ENCODE peak calls at places on chromosomes 1 and 21, in five cellular contexts. E, X, V, U and Q are unnamed samples.

GRCh38 chr1:27071049-27071416 is 58.4 kb upstream of the TENT5B start:
- DNase-seq in X (peak; percentile 60), V (no peak), U (no peak), E (no peak), Q (no peak)

GRCh38 chr1:220691039-220691684 is 999 bp downstream of the C1orf115 start:
- DNase-seq in V (no peak), X (no peak), U (no peak), E (no peak), Q (no peak)

GRCh38 chr1:70146488-70146887 is 58.9 kb downstream of the LRRC40 start:
- DNase-seq in V (no peak), U (no peak), E (no peak), X (no peak), Q (no peak)

GRCh38 chr1:117959364-117959763 is 29.8 kb downstream of the WDR3 start:
- DNase-seq in E (no peak), U (no peak), V (no peak), X (no peak), Q (no peak)

GRCh38 chr21:43866233-43866632 is 1.2 kb downstream of the AGPAT3 start:
- DNase-seq in U (peak; percentile 83), V (no peak), X (peak; percentile 48), E (peak; percentile 78), Q (peak; percentile 90)

GRCh38 chr1:150151291-150152181 is 1.8 kb downstream of the PLEKHO1 start:
- DNase-seq in X (no peak), V (no peak), U (peak; percentile 83), E (peak; percentile 94), Q (peak; percentile 65)

GRCh38 chr1:71350805-71351204 is 270.0 kb upstream of the ZRANB2 start:
- DNase-seq in V (no peak), U (no peak), E (no peak), X (no peak), Q (no peak)

GRCh38 chr1:184296466-184297243 is 90.2 kb upstream of the C1orf21 start:
- DNase-seq in X (peak; percentile 57), U (peak; percentile 96), E (peak; percentile 79), V (peak; percentile 97), Q (no peak)

GRCh38 chr21:35026153-35026499 is 23.0 kb downstream of the RUNX1 start:
- DNase-seq in X (no peak), E (no peak), U (no peak), V (no peak), Q (no peak)

GRCh38 chr21:35025206-35026152 is 23.6 kb downstream of the RUNX1 start:
- DNase-seq in X (no peak), U (no peak), E (no peak), V (no peak), Q (no peak)

GRCh38 chr21:35028451-35028757 is 20.7 kb downstream of the RUNX1 start:
- DNase-seq in V (no peak), E (no peak), X (no peak), U (no peak), Q (no peak)

GRCh38 chr21:35027558-35028450 is 21.3 kb downstream of the RUNX1 start:
- DNase-seq in U (no peak), V (no peak), E (no peak), X (no peak), Q (no peak)

GRCh38 chr21:35026617-35027557 is 22.2 kb downstream of the RUNX1 start:
- DNase-seq in E (peak; percentile 98), X (no peak), V (peak; percentile 11), U (peak; percentile 71), Q (peak; percentile 94)
- TF ChIP-seq POLR2AphosphoS5 in E (peak; percentile 93), X (no peak), V (no peak), U (no peak), Q (peak; percentile 55)

DNA sequence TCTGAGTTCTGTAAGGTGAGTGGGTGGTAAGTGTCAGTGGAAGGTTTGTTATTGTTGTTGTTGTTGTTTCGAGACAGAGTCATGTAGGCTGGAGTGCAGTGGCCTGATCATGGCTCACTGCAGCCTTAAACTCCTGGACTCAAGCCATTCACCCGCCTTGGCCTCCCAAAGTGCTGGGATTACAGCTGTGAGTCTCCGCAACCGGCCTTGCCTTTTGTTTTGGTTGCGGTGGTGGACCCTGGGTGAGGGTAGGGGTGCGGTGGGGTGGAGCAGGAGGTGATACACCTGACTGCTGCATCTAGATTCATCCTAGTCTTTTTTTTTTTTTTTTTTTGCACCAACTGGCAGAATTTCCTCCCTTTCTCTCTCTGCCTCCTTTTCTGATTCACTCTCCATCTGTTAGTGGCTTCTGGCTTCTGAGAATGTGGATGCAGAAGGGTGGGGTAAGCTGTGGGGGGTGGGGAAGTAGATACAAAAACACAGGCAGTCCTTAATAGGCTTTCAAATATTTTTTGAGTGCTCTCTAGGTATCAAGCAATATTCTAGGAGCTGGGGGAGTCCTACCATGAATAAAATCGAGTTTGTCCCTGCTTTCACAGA is 4.6 kb upstream of the GMEB1 start:
- DNase-seq in U (no peak), X (no peak), E (peak; percentile 40), V (no peak), Q (no peak)
- H3K27ac ChIP-seq in U (no peak overlapping the region), X (no peak overlapping the region), E (no peak overlapping the region), V (no peak overlapping the region), Q (no peak overlapping the region)

GRCh38 chr1:59856725-59857338 is 42.1 kb downstream of the HOOK1 start:
- DNase-seq in V (no peak), U (no peak), E (no peak), X (no peak), Q (peak; percentile 29)
- TF ChIP-seq POLR2AphosphoS5 in V (no peak), U (no peak), E (no peak), X (no peak), Q (no peak)

DNA sequence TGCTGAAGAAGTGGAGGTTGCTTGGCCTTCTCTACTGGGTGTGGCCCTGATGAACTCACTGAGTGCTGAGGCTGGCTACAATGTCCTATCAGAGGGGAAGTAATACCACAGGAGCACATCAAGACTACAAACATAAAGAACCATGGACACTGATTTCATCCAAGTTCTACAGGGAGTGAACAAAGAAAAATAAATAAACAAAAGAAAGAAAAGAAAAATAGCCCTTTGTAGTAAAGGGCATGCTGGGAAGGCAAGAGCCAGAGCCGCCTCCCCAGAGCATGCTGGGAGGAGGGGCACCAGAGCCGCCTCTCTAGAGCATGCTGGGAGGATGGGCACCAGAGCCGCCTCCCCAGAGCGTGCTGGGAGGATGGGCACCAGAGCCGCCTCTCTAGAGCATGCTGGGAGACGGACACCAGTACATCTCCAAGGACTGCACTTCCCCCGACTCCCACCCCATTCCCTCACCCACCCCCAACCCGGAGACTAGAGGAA is 65.9 kb downstream of the LAMC2 start:
- DNase-seq in V (no peak), U (no peak), X (no peak), E (no peak), Q (no peak)
- H3K27ac ChIP-seq in V (no peak overlapping the region), U (no peak overlapping the region), X (no peak overlapping the region), E (no peak overlapping the region), Q (no peak overlapping the region)

GRCh38 chr1:155077346-155077745 is 1.3 kb upstream of the EFNA3 start:
- DNase-seq in X (no peak), U (peak; percentile 38), E (peak; percentile 61), V (no peak), Q (no peak)

GRCh38 chr1:155077758-155078495 is 710 bp upstream of the EFNA3 start:
- DNase-seq in V (no peak), E (peak; percentile 57), U (peak; percentile 61), X (no peak), Q (no peak)

GRCh38 chr1:155079210-155079486 is 511 bp downstream of the EFNA3 start:
- DNase-seq in E (no peak), V (no peak), U (no peak), X (no peak), Q (no peak)

GRCh38 chr1:155079487-155080249 is 1.0 kb downstream of the EFNA3 start:
- DNase-seq in U (peak; percentile 67), X (no peak), E (peak; percentile 78), V (no peak), Q (no peak)

GRCh38 chr1:155078496-155079209 is at the start of gene EFNA3:
- DNase-seq in V (peak; percentile 65), X (peak; percentile 66), E (peak; percentile 87), U (peak; percentile 79), Q (peak; percentile 66)
- TF ChIP-seq POLR2AphosphoS5 in V (no peak), X (no peak), E (no peak), U (no peak), Q (no peak)

GRCh38 chr1:206674236-206674635 is 10.5 kb upstream of the MAPKAPK2 start:
- DNase-seq in V (no peak), X (no peak), E (no peak), U (no peak), Q (no peak)
- H3K27ac ChIP-seq in V (no peak overlapping the region), X (peak overlapping the region; percentile 95), E (no peak overlapping the region), U (peak overlapping the region; percentile 92), Q (peak overlapping the region; percentile 59)

GRCh38 chr1:30857062-30857461 is 51.5 kb downstream of the SDC3 start:
- DNase-seq in X (no peak), U (no peak), E (no peak), V (no peak), Q (no peak)
- TF ChIP-seq POLR2AphosphoS5 in X (no peak), U (no peak), E (no peak), V (no peak), Q (no peak)

GRCh38 chr1:17359808-17360207 is 12.2 kb upstream of the PADI6 start:
- DNase-seq in V (no peak), E (no peak), X (no peak), U (no peak), Q (no peak)
- H3K27ac ChIP-seq in V (no peak overlapping the region), E (no peak overlapping the region), X (no peak overlapping the region), U (no peak overlapping the region), Q (no peak overlapping the region)

GRCh38 chr1:23099171-23099536 is 69.5 kb downstream of the LUZP1 start:
- DNase-seq in E (no peak), U (no peak), X (no peak), V (no peak), Q (no peak)

GRCh38 chr1:23100074-23100748 is 68.4 kb downstream of the LUZP1 start:
- DNase-seq in V (peak; percentile 59), E (no peak), X (peak; percentile 70), U (peak; percentile 76), Q (peak; percentile 31)

GRCh38 chr1:23101891-23102688 is 66.6 kb downstream of the LUZP1 start:
- DNase-seq in X (no peak), U (no peak), V (peak; percentile 70), E (no peak), Q (no peak)

GRCh38 chr1:23101101-23101827 is 67.4 kb downstream of the LUZP1 start:
- DNase-seq in U (no peak), X (no peak), E (no peak), V (no peak), Q (no peak)

DNA sequence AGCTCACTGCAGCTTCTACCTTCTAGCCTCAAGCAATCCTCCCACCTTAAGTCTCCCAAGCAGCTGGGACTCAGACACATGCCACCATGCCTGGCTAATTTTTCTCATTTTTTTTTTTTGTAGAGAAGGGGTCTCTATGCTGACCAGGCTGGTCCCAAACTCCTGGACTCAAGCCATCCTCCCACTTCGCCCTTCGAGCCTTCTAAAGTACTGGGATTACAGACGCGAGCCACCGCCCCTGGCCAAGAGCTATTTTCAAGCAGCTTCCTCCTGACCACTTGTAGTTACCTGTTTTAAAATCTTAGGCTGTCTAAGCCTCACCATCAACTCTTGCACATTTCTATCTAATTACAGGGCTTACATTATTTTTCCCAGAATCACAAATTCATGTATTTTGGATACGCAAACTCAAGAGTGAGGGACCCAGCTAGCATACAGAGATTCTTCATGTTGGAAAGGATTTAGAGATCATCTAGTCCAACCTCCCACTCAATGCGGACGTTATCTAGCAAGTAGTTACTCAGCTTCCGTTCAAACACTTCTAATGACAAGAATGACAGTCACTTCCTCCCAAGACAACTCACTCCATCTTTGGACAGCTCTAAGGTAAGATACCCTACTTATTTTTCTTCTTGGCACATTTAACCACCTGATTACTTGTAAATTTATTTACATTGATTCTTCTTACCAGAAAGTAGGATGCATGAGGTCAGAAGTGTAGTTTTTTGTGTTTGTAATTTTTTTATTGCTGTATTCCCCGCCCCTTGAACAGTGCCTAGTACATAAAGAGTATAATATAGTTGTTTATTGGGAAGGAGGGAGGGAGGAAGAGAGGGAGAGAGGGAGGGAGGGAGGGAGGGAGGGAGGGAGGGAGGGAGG is 65.4 kb downstream of the LUZP1 start:
- DNase-seq in E (no peak), V (peak; percentile 73), U (no peak), X (no peak), Q (no peak)
- TF ChIP-seq POLR2AphosphoS5 in E (no peak), V (peak; percentile 64), U (no peak), X (no peak), Q (no peak)